ENCODE peak calls at places on chromosomes 12 and 14, in ten cellular contexts. Q, W, E, V, X, I, N, T, J and R are unnamed samples. For H3K4me1, the result is how much of the 10 kb centered on the place peaks cover.

GRCh38 chr14:95026851-95027463 is 130.4 kb downstream of the DICER1 start:
- DNase-seq in Q (no peak), W (no peak), E (no peak), V (no peak), X (no peak), I (no peak), N (no peak), T (no peak), J (no peak), R (no peak)

GRCh38 chr14:96119947-96120346 is 80.8 kb downstream of the C14orf132 start:
- DNase-seq in Q (no peak), W (no peak), E (no peak), V (no peak), X (peak), I (no peak), N (no peak), T (no peak), J (no peak), R (no peak)

GRCh38 chr12:49776858-49777257 is 35.5 kb downstream of the TMBIM6 start:
- DNase-seq in Q (no peak), W (no peak), E (no peak), V (no peak), X (no peak), I (no peak), N (no peak), T (no peak), J (no peak), R (no peak)

GRCh38 chr12:1509703-1510395 is 84.5 kb downstream of the FBXL14 start:
- DNase-seq in Q (no peak), W (no peak), E (no peak), V (no peak), X (no peak), I (no peak), N (no peak), T (no peak), J (no peak), R (no peak)

GRCh38 chr12:124302807-124303578 is 8.1 kb downstream of the RFLNA start:
- DNase-seq in Q (no peak), W (no peak), E (no peak), V (no peak), X (no peak), I (no peak), N (no peak), T (no peak), J (no peak), R (no peak)

GRCh38 chr14:100592461-100592871 is 5.2 kb upstream of the BEGAIN start:
- DNase-seq in Q (no peak), W (no peak), E (no peak), V (no peak), X (no peak), I (no peak), N (no peak), T (no peak), J (no peak), R (no peak)

GRCh38 chr12:3553221-3553620 is 62.2 kb downstream of the PRMT8 start:
- DNase-seq in Q (no peak), W (no peak), E (no peak), V (no peak), X (no peak), I (no peak), N (no peak), T (no peak), J (no peak), R (no peak)

GRCh38 chr12:10641735-10642500 is 28.5 kb upstream of the MAGOHB start:
- DNase-seq in Q (no peak), W (no peak), E (no peak), V (no peak), X (peak), I (no peak), N (no peak), T (no peak), J (no peak), R (no peak)

GRCh38 chr14:22791302-22791701 is 23.9 kb downstream of the SLC7A7 start:
- DNase-seq in Q (no peak), W (no peak), E (no peak), V (no peak), X (peak), I (no peak), N (no peak), T (peak), J (no peak), R (no peak)

GRCh38 chr12:19801941-19802340 is 362.6 kb downstream of the AEBP2 start:
- DNase-seq in Q (no peak), W (no peak), E (no peak), V (no peak), X (no peak), I (no peak), N (no peak), T (no peak), J (no peak), R (no peak)

GRCh38 chr12:92070864-92071445 is 74.7 kb downstream of the BTG1 start:
- DNase-seq in Q (no peak), W (no peak), E (no peak), V (no peak), X (no peak), I (no peak), N (no peak), T (no peak), J (no peak), R (no peak)

GRCh38 chr12:117105902-117106301 is 6.7 kb upstream of the TESC start:
- DNase-seq in Q (peak), W (no peak), E (no peak), V (peak), X (no peak), I (peak), N (peak), T (no peak), J (no peak), R (no peak)

GRCh38 chr12:62190921-62191746 is 69.1 kb upstream of the USP15 start:
- DNase-seq in Q (no peak), W (peak), E (no peak), V (no peak), X (peak), I (no peak), N (no peak), T (no peak), J (no peak), R (peak)

GRCh38 chr12:3365416-3366385 is 125.3 kb upstream of the PRMT8 start:
- DNase-seq in Q (no peak), W (peak), E (no peak), V (no peak), X (no peak), I (no peak), N (no peak), T (no peak), J (no peak), R (no peak)

GRCh38 chr12:31353730-31354708 is 28.1 kb upstream of the SINHCAF start:
- DNase-seq in Q (no peak), W (peak), E (no peak), V (no peak), X (no peak), I (no peak), N (no peak), T (no peak), J (no peak), R (peak)

GRCh38 chr14:74861734-74862090 is 14.2 kb downstream of the PROX2 start:
- DNase-seq in Q (no peak), W (no peak), E (no peak), V (no peak), X (no peak), I (no peak), N (no peak), T (no peak), J (no peak), R (no peak)

GRCh38 chr14:55772521-55772920 is 192.5 kb downstream of the KTN1 start:
- DNase-seq in Q (no peak), W (no peak), E (no peak), V (no peak), X (peak), I (no peak), N (no peak), T (no peak), J (no peak), R (no peak)

GRCh38 chr14:103281496-103282231 is 52.4 kb upstream of the EIF5 start:
- DNase-seq in Q (no peak), W (peak), E (no peak), V (no peak), X (peak), I (no peak), N (peak), T (no peak), J (no peak), R (no peak)

GRCh38 chr14:38553586-38553985 is 297.7 kb upstream of the CLEC14A start:
- DNase-seq in Q (no peak), W (no peak), E (no peak), V (no peak), X (peak), I (no peak), N (no peak), T (no peak), J (no peak), R (no peak)

GRCh38 chr12:112419269-112420133 is 754 bp downstream of the PTPN11 start:
- DNase-seq in Q (peak), W (peak), E (peak), V (no peak), X (peak), I (no peak), N (peak), T (no peak), J (no peak), R (no peak)

GRCh38 chr12:87704374-87704773 is 324.8 kb downstream of the C12orf50 start:
- DNase-seq in Q (no peak), W (no peak), E (no peak), V (no peak), X (no peak), I (no peak), N (no peak), T (no peak), J (no peak), R (peak)

GRCh38 chr14:22099942-22100763 is 426.5 kb upstream of the OR4E1 start:
- DNase-seq in Q (peak), W (peak), E (peak), V (peak), X (peak), I (peak), N (no peak), T (peak), J (peak), R (peak)

GRCh38 chr14:31927348-31927826 is 149.7 kb upstream of the ARHGAP5 start:
- DNase-seq in Q (no peak), W (peak), E (no peak), V (no peak), X (peak), I (no peak), N (no peak), T (no peak), J (no peak), R (no peak)

GRCh38 chr12:124586756-124587155 is 19.3 kb upstream of the NCOR2 start:
- DNase-seq in Q (no peak), W (no peak), E (no peak), V (no peak), X (no peak), I (no peak), N (no peak), T (no peak), J (no peak), R (no peak)

GRCh38 chr12:25942709-25943108 is 15.8 kb upstream of the RASSF8 start:
- DNase-seq in Q (no peak), W (no peak), E (no peak), V (no peak), X (peak), I (no peak), N (no peak), T (no peak), J (no peak), R (no peak)

GRCh38 chr12:111319600-111320232 is 49.2 kb downstream of the PHETA1 start:
- DNase-seq in Q (no peak), W (no peak), E (no peak), V (no peak), X (no peak), I (no peak), N (no peak), T (no peak), J (no peak), R (no peak)

GRCh38 chr12:1915082-1915968 is 3.1 kb downstream of the CACNA2D4 start:
- DNase-seq in Q (no peak), W (no peak), E (no peak), V (no peak), X (no peak), I (peak), N (peak), T (no peak), J (peak), R (no peak)

GRCh38 chr14:103372552-103373304 is 12.5 kb upstream of the MARK3 start:
- DNase-seq in Q (no peak), W (peak), E (no peak), V (no peak), X (peak), I (no peak), N (no peak), T (peak), J (no peak), R (no peak)

GRCh38 chr14:90714811-90715210 is 101.4 kb downstream of the TTC7B start:
- DNase-seq in Q (no peak), W (no peak), E (no peak), V (no peak), X (no peak), I (no peak), N (no peak), T (no peak), J (no peak), R (no peak)

GRCh38 chr12:104889735-104890134 is 68.4 kb downstream of the SLC41A2 start:
- DNase-seq in Q (no peak), W (no peak), E (no peak), V (no peak), X (no peak), I (no peak), N (no peak), T (no peak), J (no peak), R (no peak)

GRCh38 chr12:115730975-115731541 is 546.4 kb downstream of the MED13L start:
- DNase-seq in Q (no peak), W (no peak), E (no peak), V (no peak), X (no peak), I (no peak), N (no peak), T (no peak), J (no peak), R (no peak)

GRCh38 chr12:106118-106561 is 39.6 kb downstream of the IQSEC3 start:
- DNase-seq in Q (peak), W (peak), E (no peak), V (no peak), X (no peak), I (no peak), N (no peak), T (no peak), J (no peak), R (no peak)

GRCh38 chr14:50397461-50398196 is 948 bp upstream of the CDKL1 start:
- DNase-seq in Q (no peak), W (peak), E (peak), V (no peak), X (peak), I (no peak), N (no peak), T (no peak), J (no peak), R (peak)

GRCh38 chr12:69570545-69571399 is 14.5 kb upstream of the CCT2 start:
- DNase-seq in Q (peak), W (peak), E (peak), V (peak), X (peak), I (peak), N (no peak), T (no peak), J (peak), R (peak)

GRCh38 chr14:24351517-24351916 is 11.7 kb upstream of the RIPK3 start:
- DNase-seq in Q (no peak), W (no peak), E (no peak), V (no peak), X (peak), I (no peak), N (no peak), T (no peak), J (no peak), R (no peak)

GRCh38 chr14:105092912-105093425 is 27.7 kb upstream of the GPR132 start:
- DNase-seq in Q (no peak), W (peak), E (no peak), V (peak), X (peak), I (peak), N (peak), T (no peak), J (peak), R (no peak)
- H3K4me1 ChIP-seq in Q (under half), W (under half), E (half or more), V (under half), X (under half), I (under half), N (under half), T (under half), J (under half), R (under half)

GRCh38 chr14:58639842-58640484 is 2.2 kb downstream of the DACT1 start:
- DNase-seq in Q (no peak), W (peak), E (peak), V (no peak), X (peak), I (no peak), N (no peak), T (peak), J (no peak), R (peak)
- H3K4me3 ChIP-seq in Q (no peak), W (no peak), E (peak), V (no peak), X (peak), I (peak), N (peak), T (peak), J (no peak), R (peak)

GRCh38 chr12:42473561-42473960 is 116.0 kb downstream of the PRICKLE1 start:
- DNase-seq in Q (no peak), W (no peak), E (no peak), V (no peak), X (no peak), I (no peak), N (no peak), T (no peak), J (no peak), R (no peak)

GRCh38 chr12:42469355-42470006 is 120.1 kb downstream of the PRICKLE1 start:
- DNase-seq in Q (peak), W (no peak), E (no peak), V (no peak), X (no peak), I (no peak), N (no peak), T (no peak), J (no peak), R (no peak)

GRCh38 chr12:42473130-42473529 is 116.4 kb downstream of the PRICKLE1 start:
- DNase-seq in Q (no peak), W (no peak), E (no peak), V (no peak), X (peak), I (no peak), N (no peak), T (no peak), J (no peak), R (peak)

GRCh38 chr12:42468341-42468821 is 121.2 kb downstream of the PRICKLE1 start:
- DNase-seq in Q (peak), W (no peak), E (no peak), V (no peak), X (no peak), I (no peak), N (no peak), T (no peak), J (no peak), R (no peak)

DNA sequence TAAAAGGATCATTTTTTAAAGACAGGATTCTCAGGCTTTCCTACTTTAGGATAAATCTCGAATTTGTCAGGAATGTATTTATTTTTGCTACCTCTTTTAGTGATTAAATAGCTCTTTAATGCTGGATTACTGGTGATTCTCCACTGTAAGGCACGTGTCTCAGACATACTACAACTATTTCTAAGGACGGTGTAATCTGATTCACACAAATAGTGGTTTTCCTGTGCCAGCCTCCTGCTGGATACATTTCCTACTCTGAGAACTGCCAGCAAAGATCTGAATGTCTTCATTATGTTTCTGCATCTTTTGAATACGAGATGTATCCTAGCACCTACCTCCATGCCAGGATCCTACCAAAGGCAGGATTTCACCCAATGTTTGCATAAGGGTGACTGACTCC is 120.7 kb downstream of the PRICKLE1 start:
- DNase-seq in Q (peak), W (no peak), E (no peak), V (no peak), X (no peak), I (no peak), N (no peak), T (no peak), J (no peak), R (no peak)
- H3K4me1 ChIP-seq in Q (under half), W (under half), E (under half), V (under half), X (under half), I (under half), N (under half), T (under half), J (under half), R (under half)

GRCh38 chr12:14390885-14391530 is 25.5 kb downstream of the ATF7IP start:
- DNase-seq in Q (no peak), W (no peak), E (no peak), V (no peak), X (no peak), I (peak), N (no peak), T (no peak), J (no peak), R (no peak)
- H3K4me3 ChIP-seq in Q (no peak), W (no peak), E (no peak), V (peak), X (no peak), I (peak), N (no peak), T (peak), J (peak), R (no peak)

DNA sequence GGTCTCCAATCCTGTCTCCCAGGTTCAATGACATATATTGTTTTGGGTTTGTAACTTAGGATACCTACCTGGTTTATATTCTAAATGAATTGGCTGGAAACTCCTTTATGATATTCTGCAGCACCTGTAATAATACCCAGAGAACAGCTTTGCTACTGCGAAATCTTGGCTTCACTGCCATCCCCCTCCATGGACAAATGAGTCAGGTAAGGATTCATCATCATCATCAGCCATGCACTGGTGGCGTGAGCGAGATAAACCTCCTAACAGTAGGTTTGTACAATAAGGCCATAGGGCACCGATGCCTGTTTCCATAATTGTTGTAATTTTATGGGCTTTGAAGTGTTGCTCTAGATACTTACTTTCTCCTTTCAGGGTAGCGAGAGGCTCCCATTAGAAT is 10.7 kb downstream of the DDX47 start:
- DNase-seq in Q (no peak), W (no peak), E (no peak), V (no peak), X (no peak), I (no peak), N (no peak), T (no peak), J (no peak), R (no peak)
- H3K4me1 ChIP-seq in Q (half or more), W (under half), E (under half), V (under half), X (under half), I (under half), N (under half), T (half or more), J (under half), R (under half)

GRCh38 chr12:12611512-12612306 is at the start of gene CREBL2:
- DNase-seq in Q (peak), W (peak), E (peak), V (peak), X (peak), I (peak), N (peak), T (peak), J (peak), R (peak)

GRCh38 chr12:12614342-12614741 is 2.7 kb downstream of the CREBL2 start:
- DNase-seq in Q (no peak), W (no peak), E (no peak), V (no peak), X (no peak), I (no peak), N (no peak), T (no peak), J (no peak), R (no peak)

GRCh38 chr12:12610711-12611110 is 965 bp upstream of the CREBL2 start:
- DNase-seq in Q (no peak), W (no peak), E (no peak), V (no peak), X (no peak), I (no peak), N (no peak), T (no peak), J (no peak), R (no peak)

GRCh38 chr12:12613334-12613733 is 1.7 kb downstream of the CREBL2 start:
- DNase-seq in Q (no peak), W (no peak), E (no peak), V (no peak), X (no peak), I (no peak), N (no peak), T (no peak), J (peak), R (no peak)

DNA sequence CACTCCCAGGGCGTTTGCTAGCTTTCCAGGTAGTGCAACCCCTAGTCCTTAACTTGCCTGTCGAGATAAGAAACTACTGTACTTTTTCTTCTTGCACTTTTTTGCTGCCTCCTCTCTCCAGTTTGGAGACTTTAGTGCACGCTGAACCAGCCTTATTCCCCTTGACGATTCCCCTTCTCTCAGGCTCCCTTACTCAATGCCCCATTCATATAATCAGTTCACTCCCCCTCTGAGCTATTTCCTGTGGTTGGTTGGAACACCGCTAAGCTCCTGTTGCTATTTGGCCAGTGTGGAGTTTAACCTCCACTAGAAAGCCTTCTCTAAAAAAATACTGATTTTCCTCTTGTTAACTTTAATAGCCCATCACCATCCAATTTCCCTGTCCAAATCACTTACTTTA is 727 bp downstream of the CREBL2 start:
- DNase-seq in Q (peak), W (peak), E (no peak), V (no peak), X (peak), I (peak), N (no peak), T (no peak), J (peak), R (peak)
- H3K4me3 ChIP-seq in Q (peak), W (peak), E (peak), V (peak), X (peak), I (peak), N (peak), T (peak), J (peak), R (peak)